ENCODE peak calls at places on chromosomes 13 and 19, in five cellular contexts. C is GM23338, L is GM23248, U is H9, N is fibroblast of lung. D is an unnamed sample.

GRCh38 chr13:51681037-51681678 is 96.9 kb downstream of the WDFY2 start:
- DNase-seq in N (peak; percentile 89), C (no peak), L (peak; percentile 89), U (no peak), D (no peak)

GRCh38 chr19:17069249-17069648 is 6.0 kb downstream of the HAUS8 start:
- DNase-seq in N (no peak), C (peak; percentile 73), L (no peak), U (no peak), D (no peak)

GRCh38 chr13:74886496-74886895 is 595.5 kb downstream of the TBC1D4 start:
- DNase-seq in N (peak; percentile 35), C (no peak), L (peak; percentile 47), U (no peak), D (no peak)

GRCh38 chr19:5547881-5548280 is 19.9 kb downstream of the TINCR start:
- DNase-seq in N (no peak), L (peak; percentile 57), C (peak; percentile 87), U (peak; percentile 70), D (peak; percentile 48)

GRCh38 chr13:73748404-73748803 is 385.8 kb downstream of the KLF12 start:
- DNase-seq in N (no peak), U (no peak), C (no peak), L (no peak), D (no peak)

GRCh38 chr19:6475321-6476108 is 6.1 kb downstream of the DENND1C start:
- DNase-seq in N (no peak), U (peak; percentile 77), L (no peak), C (peak; percentile 66), D (no peak)

GRCh38 chr13:48954086-48954485 is 21.6 kb upstream of the FNDC3A start:
- DNase-seq in L (peak; percentile 37), U (no peak), C (no peak), N (peak; percentile 76), D (no peak)

GRCh38 chr19:31330237-31330636 is 19.0 kb downstream of the TSHZ3 start:
- DNase-seq in N (no peak), U (no peak), C (no peak), L (no peak), D (no peak)

GRCh38 chr13:77476456-77476855 is 59.0 kb upstream of the SCEL start:
- DNase-seq in L (no peak), U (no peak), N (no peak), C (no peak), D (no peak)

GRCh38 chr19:16040642-16041041 is 35.7 kb upstream of the TPM4 start:
- DNase-seq in C (no peak), L (peak; percentile 59), U (no peak), N (no peak), D (no peak)

GRCh38 chr13:90188237-90188636 is 1159.2 kb upstream of the MIR17HG start:
- DNase-seq in C (no peak), N (no peak), U (no peak), L (no peak), D (no peak)

GRCh38 chr13:46947425-46948191 is 50.8 kb upstream of the HTR2A start:
- DNase-seq in U (peak; percentile 46), C (peak; percentile 79), L (no peak), N (no peak), D (no peak)

GRCh38 chr19:39514840-39515550 is at the start of gene SELENOV:
- DNase-seq in C (peak; percentile 94), N (no peak), U (peak; percentile 83), L (no peak), D (no peak)

GRCh38 chr19:41218615-41219507 is at the start of gene AXL:
- DNase-seq in L (peak; percentile 84), C (peak; percentile 98), N (peak; percentile 85), U (peak; percentile 91), D (peak; percentile 87)

GRCh38 chr13:20843177-20843576 is 59.4 kb downstream of the XPO4 start:
- DNase-seq in N (peak; percentile 57), U (no peak), L (no peak), C (no peak), D (no peak)

GRCh38 chr13:47499358-47500150 is 501.5 kb downstream of the SUCLA2 start:
- DNase-seq in N (peak; percentile 88), C (no peak), L (peak; percentile 92), U (no peak), D (peak; percentile 36)

GRCh38 chr19:34655651-34656050 is 21.3 kb downstream of the SCGB2B2 start:
- DNase-seq in N (no peak), U (no peak), L (no peak), C (no peak), D (no peak)
- H3K79me2 ChIP-seq in N (no peaks in the 10 kb centered on the region), U (no peaks in the 10 kb centered on the region), L (no peaks in the 10 kb centered on the region), C (no peaks in the 10 kb centered on the region), D (no peaks in the 10 kb centered on the region)

GRCh38 chr13:42022796-42023493 is 25.5 kb upstream of the DGKH start:
- DNase-seq in C (no peak), L (no peak), N (peak; percentile 63), U (no peak), D (no peak)

GRCh38 chr13:42027286-42027685 is 21.2 kb upstream of the DGKH start:
- DNase-seq in L (no peak), N (no peak), C (no peak), U (no peak), D (no peak)

DNA sequence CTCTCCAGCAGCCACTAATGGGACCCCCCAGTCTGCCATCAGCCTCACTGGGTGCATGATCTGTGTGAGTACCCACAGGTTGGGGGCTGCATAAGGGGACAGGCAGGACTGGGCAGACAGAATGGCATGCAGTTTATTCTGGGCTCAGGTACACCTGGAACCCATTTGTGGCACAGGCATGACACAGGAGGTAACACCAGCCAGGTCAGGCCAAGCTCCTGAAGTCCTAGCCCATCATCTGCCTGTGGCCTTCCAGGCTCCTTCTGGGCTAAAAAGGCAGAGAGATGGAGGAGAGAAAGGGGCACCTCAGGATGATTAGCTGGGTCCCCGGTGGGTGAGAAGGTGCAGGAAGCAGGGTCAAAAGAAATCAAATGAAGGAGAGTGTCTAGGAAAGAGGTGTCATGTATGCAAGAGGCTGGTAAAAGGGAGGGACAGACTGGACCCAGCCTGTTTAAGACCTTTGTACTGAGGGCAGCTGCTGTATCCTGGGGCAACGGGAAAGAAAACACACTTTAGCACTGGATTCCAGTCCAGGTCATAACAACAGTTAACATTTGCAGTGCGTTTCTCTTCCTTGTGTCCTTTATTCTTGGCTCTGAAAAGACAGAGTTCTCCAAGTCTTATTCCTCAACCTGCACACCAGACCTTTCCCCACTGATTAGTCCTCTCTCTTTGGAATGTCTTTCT is 20.2 kb upstream of the DGKH start:
- DNase-seq in N (no peak), L (no peak), C (no peak), U (no peak), D (no peak)
- H2AFZ ChIP-seq in N (no peak overlapping the region), L (no peak overlapping the region), C (peak overlapping the region; percentile 43), U (no peak overlapping the region), D (no peak overlapping the region)

GRCh38 chr13:109780880-109781383 is 5.5 kb downstream of the IRS2 start:
- DNase-seq in N (no peak), L (no peak), U (no peak), C (no peak), D (no peak)

GRCh38 chr13:109776575-109776974 is 9.8 kb downstream of the IRS2 start:
- DNase-seq in L (no peak), C (no peak), N (peak; percentile 50), U (no peak), D (no peak)

GRCh38 chr13:109779876-109780516 is 6.4 kb downstream of the IRS2 start:
- DNase-seq in N (peak; percentile 8), L (no peak), U (no peak), C (no peak), D (no peak)

GRCh38 chr13:109779074-109779473 is 7.3 kb downstream of the IRS2 start:
- DNase-seq in C (no peak), L (no peak), N (peak; percentile 29), U (no peak), D (no peak)

DNA sequence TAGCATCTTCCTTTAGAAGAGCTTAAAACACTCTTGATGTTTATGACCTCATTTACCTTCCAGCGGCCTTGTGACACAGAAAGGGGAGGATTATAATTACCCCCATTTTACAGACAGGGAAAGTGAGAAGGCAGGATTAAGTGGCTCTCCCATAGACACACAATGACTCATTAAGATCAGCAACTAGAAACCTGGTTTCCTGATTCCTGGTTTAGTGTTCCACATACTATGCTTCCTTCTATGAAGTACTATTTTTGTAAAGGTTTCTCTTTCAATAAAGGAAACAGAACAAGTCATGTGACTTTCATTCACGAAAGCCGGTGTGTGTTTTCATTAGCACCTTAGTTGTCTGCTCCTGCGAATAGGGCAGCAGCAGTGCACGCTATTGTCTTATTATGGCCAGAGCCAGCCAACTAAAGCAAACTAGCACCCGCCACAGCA is 8.3 kb downstream of the IRS2 start:
- DNase-seq in N (peak; percentile 73), U (no peak), C (no peak), L (peak; percentile 31), D (peak; percentile 43)
- H3K79me2 ChIP-seq in N (peaks cover 14% of the 10 kb centered on the region), U (peaks cover 7% of the 10 kb centered on the region), C (peaks cover 94% of the 10 kb centered on the region), L (peaks cover 98% of the 10 kb centered on the region), D (peaks cover 100% of the 10 kb centered on the region)

GRCh38 chr19:4233282-4233853 is 4.0 kb downstream of the EBI3 start:
- DNase-seq in N (no peak), L (peak; percentile 22), C (peak; percentile 84), U (peak; percentile 85), D (peak; percentile 48)
- H2AFZ ChIP-seq in N (no peak overlapping the region), L (no peak overlapping the region), C (no peak overlapping the region), U (no peak overlapping the region), D (no peak overlapping the region)

DNA sequence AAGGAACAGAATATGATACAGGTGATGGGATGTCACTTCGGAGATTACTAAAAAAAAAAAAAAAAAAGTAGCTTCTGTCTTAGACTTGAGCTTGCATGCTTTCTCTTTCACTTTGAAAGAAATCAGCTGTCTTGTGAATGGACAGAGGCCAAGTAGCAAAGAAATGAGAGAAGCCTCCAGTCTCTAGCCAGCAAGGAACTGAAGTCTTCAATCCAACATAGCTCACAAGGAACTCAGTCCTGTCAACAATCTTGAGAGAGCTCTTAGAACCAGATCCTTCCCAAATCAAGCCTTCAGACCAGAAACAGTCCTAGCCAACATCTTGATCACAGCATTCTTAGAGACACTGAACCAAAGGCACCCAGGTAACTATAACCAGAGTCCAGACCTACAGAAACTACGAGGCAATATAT is 7.7 kb downstream of the N4BP2L2 start:
- DNase-seq in U (no peak), C (peak; percentile 1), N (peak; percentile 71), L (peak; percentile 67), D (no peak)
- H3K79me2 ChIP-seq in U (peaks cover 5% of the 10 kb centered on the region), C (peaks cover 100% of the 10 kb centered on the region), N (peaks cover 67% of the 10 kb centered on the region), L (peaks cover 100% of the 10 kb centered on the region), D (peaks cover 87% of the 10 kb centered on the region)

GRCh38 chr19:18254546-18255500 is 19.4 kb downstream of the IQCN start:
- DNase-seq in L (peak; percentile 26), N (no peak), C (peak; percentile 71), U (peak; percentile 76), D (peak; percentile 84)
- H2AFZ ChIP-seq in L (no peak overlapping the region), N (no peak overlapping the region), C (peak overlapping the region; percentile 81), U (no peak overlapping the region), D (peak overlapping the region; percentile 70)

D was measured in PC-9.